ENCODE peak calls at places on chromosomes 16 and 17, in seven cellular contexts. D is NCI-H146, A is anterior cingulate cortex, S is GM23248, J is left lung, F is iris pigment epithelial cell, X is M059J. R is an unnamed sample.

GRCh38 chr17:43912635-43913304 is 5.4 kb upstream of the MPP2 start:
- DNase-seq in D (no peak), A (no peak), S (no peak), J (no peak), F (no peak), X (no peak), R (no peak)

GRCh38 chr17:31621566-31621965 is 230.1 kb downstream of the RAB11FIP4 start:
- DNase-seq in D (no peak), A (no peak), S (no peak), J (no peak), F (no peak), X (no peak), R (no peak)

GRCh38 chr16:89067677-89068076 is 26.0 kb upstream of the ACSF3 start:
- DNase-seq in D (no peak), A (no peak), S (no peak), J (peak), F (no peak), X (no peak), R (no peak)

GRCh38 chr17:79160980-79161621 is 86.5 kb downstream of the ENGASE start:
- DNase-seq in D (no peak), A (no peak), S (no peak), J (no peak), F (peak), X (no peak), R (no peak)

GRCh38 chr16:30521476-30521872 is 4.9 kb downstream of the ZNF768 start:
- DNase-seq in D (no peak), A (no peak), S (no peak), J (no peak), F (no peak), X (no peak), R (no peak)

GRCh38 chr17:65057520-65058075 is 1.1 kb upstream of the GNA13 start:
- DNase-seq in D (no peak), A (no peak), S (no peak), J (no peak), F (no peak), X (no peak), R (no peak)

GRCh38 chr16:51562896-51563295 is 411.8 kb upstream of the SALL1 start:
- DNase-seq in D (no peak), A (no peak), S (no peak), J (no peak), F (no peak), X (no peak), R (no peak)

GRCh38 chr17:66925811-66926500 is 38.6 kb upstream of the CACNG4 start:
- DNase-seq in D (peak), A (no peak), S (no peak), J (no peak), F (no peak), X (no peak), R (no peak)

GRCh38 chr17:41212524-41213169 is 13.8 kb upstream of the KRTAP9-2 start:
- DNase-seq in D (peak), A (no peak), S (no peak), J (peak), F (no peak), X (no peak), R (no peak)

GRCh38 chr17:82300707-82301270 is 16.6 kb downstream of the CD7 start:
- DNase-seq in D (peak), A (no peak), S (peak), J (peak), F (peak), X (no peak), R (no peak)

GRCh38 chr16:75011634-75012307 is 12.9 kb downstream of the ZNRF1 start:
- DNase-seq in D (peak), A (no peak), S (peak), J (no peak), F (peak), X (peak), R (no peak)

GRCh38 chr17:79925242-79925957 is 86.2 kb upstream of the CBX4 start:
- DNase-seq in D (no peak), A (no peak), S (peak), J (peak), F (peak), X (peak), R (peak)

GRCh38 chr17:17190188-17190587 is 15.9 kb downstream of the PLD6 start:
- DNase-seq in D (no peak), A (no peak), S (no peak), J (peak), F (no peak), X (no peak), R (no peak)

GRCh38 chr17:74335529-74336062 is 9.6 kb downstream of the KIF19 start:
- DNase-seq in D (no peak), A (no peak), S (no peak), J (no peak), F (no peak), X (no peak), R (no peak)

GRCh38 chr16:83615553-83615952 is 192.2 kb upstream of the HSBP1 start:
- DNase-seq in D (no peak), A (no peak), S (peak), J (no peak), F (peak), X (peak), R (no peak)

GRCh38 chr17:41966453-41967140 is at the start of gene CNP:
- DNase-seq in D (peak), A (no peak), S (peak), J (peak), F (peak), X (peak), R (peak)